ENCODE peak calls at places on chromosomes 11 and 22, in four cellular contexts. One of them, this sample, is unnamed.

GRCh38 chr11:76783901-76784813 is 1.0 kb downstream of the TSKU start:
- DNase-seq in SK-N-SH: peak; percentile 97
- DNase-seq in A549: peak; percentile 73
- DNase-seq in H1: peak; percentile 91
- DNase-seq in this sample: peak; percentile 89

GRCh38 chr22:50722716-50723428 is 15.1 kb upstream of the ACR start:
- DNase-seq in SK-N-SH: no peak
- DNase-seq in A549: no peak
- DNase-seq in H1: no peak
- DNase-seq in this sample: no peak

GRCh38 chr11:74739546-74740270 is 8.5 kb upstream of the CHRDL2 start:
- DNase-seq in SK-N-SH: peak; percentile 74
- DNase-seq in A549: peak; percentile 74
- DNase-seq in H1: no peak
- DNase-seq in this sample: peak; percentile 78

GRCh38 chr11:86704710-86705109 is 32.3 kb upstream of the ME3 start:
- DNase-seq in SK-N-SH: no peak
- DNase-seq in A549: no peak
- DNase-seq in H1: no peak
- DNase-seq in this sample: no peak

GRCh38 chr22:26502688-26503561 is 9.3 kb downstream of the TFIP11 start:
- DNase-seq in SK-N-SH: peak; percentile 59
- DNase-seq in A549: peak; percentile 37
- DNase-seq in H1: peak; percentile 56
- DNase-seq in this sample: peak; percentile 37

GRCh38 chr11:104003491-104003890 is 32.9 kb upstream of the DDI1 start:
- DNase-seq in SK-N-SH: no peak
- DNase-seq in A549: no peak
- DNase-seq in H1: no peak
- DNase-seq in this sample: no peak

GRCh38 chr22:20027966-20028854 is 7.3 kb downstream of the TANGO2 start:
- DNase-seq in SK-N-SH: no peak
- DNase-seq in A549: peak; percentile 15
- DNase-seq in H1: no peak
- DNase-seq in this sample: no peak

GRCh38 chr22:45935573-45935972 is 41.4 kb downstream of the WNT7B start:
- DNase-seq in SK-N-SH: no peak
- DNase-seq in A549: no peak
- DNase-seq in H1: no peak
- DNase-seq in this sample: no peak

GRCh38 chr11:3972431-3972830 is 117.0 kb downstream of the STIM1 start:
- DNase-seq in SK-N-SH: no peak
- DNase-seq in A549: no peak
- DNase-seq in H1: no peak
- DNase-seq in this sample: no peak

GRCh38 chr22:34330432-34330831 is 410.2 kb upstream of the LARGE1 start:
- DNase-seq in SK-N-SH: no peak
- DNase-seq in A549: no peak
- DNase-seq in H1: no peak
- DNase-seq in this sample: no peak

GRCh38 chr22:20672732-20673131 is 101.2 kb upstream of the SERPIND1 start:
- DNase-seq in SK-N-SH: no peak
- DNase-seq in A549: no peak
- DNase-seq in H1: no peak
- DNase-seq in this sample: no peak

GRCh38 chr22:17974087-17974486 is 50.3 kb downstream of the MICAL3 start:
- DNase-seq in SK-N-SH: no peak
- DNase-seq in A549: no peak
- DNase-seq in H1: no peak
- DNase-seq in this sample: no peak

GRCh38 chr11:30216534-30216933 is 14.3 kb upstream of the FSHB start:
- DNase-seq in SK-N-SH: no peak
- DNase-seq in A549: no peak
- DNase-seq in H1: no peak
- DNase-seq in this sample: no peak

GRCh38 chr11:8038393-8038792 is 42.6 kb upstream of the TUB start:
- DNase-seq in SK-N-SH: no peak
- DNase-seq in A549: no peak
- DNase-seq in H1: peak; percentile 46
- DNase-seq in this sample: no peak

GRCh38 chr11:74157169-74157568 is 13.6 kb downstream of the C2CD3 start:
- DNase-seq in SK-N-SH: no peak
- DNase-seq in A549: no peak
- DNase-seq in H1: no peak
- DNase-seq in this sample: no peak

GRCh38 chr11:68012843-68013610 is 2.9 kb downstream of the ALDH3B1 start:
- DNase-seq in SK-N-SH: no peak
- DNase-seq in A549: peak; percentile 98
- DNase-seq in H1: no peak
- DNase-seq in this sample: no peak

GRCh38 chr22:28395920-28396447 is 283.7 kb downstream of the TTC28 start:
- DNase-seq in SK-N-SH: no peak
- DNase-seq in A549: peak; percentile 16
- DNase-seq in H1: no peak
- DNase-seq in this sample: peak; percentile 24

GRCh38 chr11:22343411-22344032 is 5.3 kb downstream of the SLC17A6 start:
- DNase-seq in SK-N-SH: no peak
- DNase-seq in A549: no peak
- DNase-seq in H1: peak; percentile 77
- DNase-seq in this sample: no peak

GRCh38 chr11:85941380-85941973 is 86.3 kb downstream of the CCDC83 start:
- DNase-seq in SK-N-SH: peak; percentile 63
- DNase-seq in A549: peak; percentile 66
- DNase-seq in H1: peak; percentile 58
- DNase-seq in this sample: peak; percentile 57

GRCh38 chr22:31446208-31446607 is 43.4 kb downstream of the EIF4ENIF1 start:
- DNase-seq in SK-N-SH: no peak
- DNase-seq in A549: no peak
- DNase-seq in H1: no peak
- DNase-seq in this sample: no peak

GRCh38 chr11:764322-765024 is 12.8 kb downstream of the GATD1 start:
- DNase-seq in SK-N-SH: peak; percentile 24
- DNase-seq in A549: no peak
- DNase-seq in H1: no peak
- DNase-seq in this sample: no peak

GRCh38 chr11:77501748-77502147 is 27.9 kb upstream of the PAK1 start:
- DNase-seq in SK-N-SH: no peak
- DNase-seq in A549: no peak
- DNase-seq in H1: no peak
- DNase-seq in this sample: no peak

GRCh38 chr22:20591660-20592310 is 84.4 kb downstream of the MED15 start:
- DNase-seq in SK-N-SH: no peak
- DNase-seq in A549: no peak
- DNase-seq in H1: peak; percentile 79
- DNase-seq in this sample: peak; percentile 74

GRCh38 chr11:17734418-17734911 is at the start of gene KCNC1:
- DNase-seq in SK-N-SH: peak; percentile 93
- DNase-seq in A549: peak; percentile 52
- DNase-seq in H1: peak; percentile 72
- DNase-seq in this sample: peak; percentile 6

GRCh38 chr11:106031210-106031845 is 9.3 kb upstream of the MSANTD4 start:
- DNase-seq in SK-N-SH: no peak
- DNase-seq in A549: no peak
- DNase-seq in H1: no peak
- DNase-seq in this sample: no peak

GRCh38 chr11:29009426-29009825 is 901.2 kb downstream of the METTL15 start:
- DNase-seq in SK-N-SH: no peak
- DNase-seq in A549: no peak
- DNase-seq in H1: no peak
- DNase-seq in this sample: no peak

GRCh38 chr11:27058456-27058855 is 17.8 kb downstream of the BBOX1 start:
- DNase-seq in SK-N-SH: no peak
- DNase-seq in A549: no peak
- DNase-seq in H1: no peak
- DNase-seq in this sample: no peak

GRCh38 chr11:128772814-128773213 is 78.9 kb downstream of the FLI1 start:
- DNase-seq in SK-N-SH: no peak
- DNase-seq in A549: no peak
- DNase-seq in H1: no peak
- DNase-seq in this sample: no peak

GRCh38 chr11:112357488-112357887 is 96.8 kb upstream of the PLET1 start:
- DNase-seq in SK-N-SH: no peak
- DNase-seq in A549: no peak
- DNase-seq in H1: no peak
- DNase-seq in this sample: no peak
- TF ChIP-seq CHD2 in SK-N-SH: no peak
- TF ChIP-seq CHD2 in A549: no peak
- TF ChIP-seq CHD2 in H1: no peak
- TF ChIP-seq CHD2 in this sample: no peak

GRCh38 chr11:14029971-14030531 is 67.5 kb downstream of the SPON1 start:
- DNase-seq in SK-N-SH: no peak
- DNase-seq in A549: peak; percentile 9
- DNase-seq in H1: no peak
- DNase-seq in this sample: no peak
- TF ChIP-seq CHD2 in SK-N-SH: no peak
- TF ChIP-seq CHD2 in A549: no peak
- TF ChIP-seq CHD2 in H1: no peak
- TF ChIP-seq CHD2 in this sample: no peak

DNA sequence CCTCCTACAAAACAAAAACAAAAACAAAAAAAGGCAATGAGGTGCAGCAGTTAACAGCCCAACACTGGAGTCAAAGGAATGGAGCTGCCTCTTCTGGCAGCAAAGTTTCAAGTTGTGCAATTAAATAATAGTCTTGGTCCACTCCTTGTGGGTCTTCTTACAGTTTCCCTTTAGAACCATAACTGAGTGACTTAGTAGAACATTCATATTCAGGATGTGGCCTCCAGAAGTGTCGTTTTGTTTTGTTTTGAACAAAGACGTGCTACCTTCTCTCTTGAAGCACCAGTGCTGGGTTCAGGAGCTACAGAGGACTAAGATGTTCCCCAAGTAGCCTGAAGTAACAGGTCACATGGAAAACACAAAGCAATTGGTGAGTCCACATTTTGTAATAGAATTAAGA is 2.0 kb upstream of the JAML start:
- DNase-seq in SK-N-SH: no peak
- DNase-seq in A549: no peak
- DNase-seq in H1: no peak
- DNase-seq in this sample: no peak
- TF ChIP-seq CHD2 in SK-N-SH: no peak
- TF ChIP-seq CHD2 in A549: no peak
- TF ChIP-seq CHD2 in H1: no peak
- TF ChIP-seq CHD2 in this sample: no peak

DNA sequence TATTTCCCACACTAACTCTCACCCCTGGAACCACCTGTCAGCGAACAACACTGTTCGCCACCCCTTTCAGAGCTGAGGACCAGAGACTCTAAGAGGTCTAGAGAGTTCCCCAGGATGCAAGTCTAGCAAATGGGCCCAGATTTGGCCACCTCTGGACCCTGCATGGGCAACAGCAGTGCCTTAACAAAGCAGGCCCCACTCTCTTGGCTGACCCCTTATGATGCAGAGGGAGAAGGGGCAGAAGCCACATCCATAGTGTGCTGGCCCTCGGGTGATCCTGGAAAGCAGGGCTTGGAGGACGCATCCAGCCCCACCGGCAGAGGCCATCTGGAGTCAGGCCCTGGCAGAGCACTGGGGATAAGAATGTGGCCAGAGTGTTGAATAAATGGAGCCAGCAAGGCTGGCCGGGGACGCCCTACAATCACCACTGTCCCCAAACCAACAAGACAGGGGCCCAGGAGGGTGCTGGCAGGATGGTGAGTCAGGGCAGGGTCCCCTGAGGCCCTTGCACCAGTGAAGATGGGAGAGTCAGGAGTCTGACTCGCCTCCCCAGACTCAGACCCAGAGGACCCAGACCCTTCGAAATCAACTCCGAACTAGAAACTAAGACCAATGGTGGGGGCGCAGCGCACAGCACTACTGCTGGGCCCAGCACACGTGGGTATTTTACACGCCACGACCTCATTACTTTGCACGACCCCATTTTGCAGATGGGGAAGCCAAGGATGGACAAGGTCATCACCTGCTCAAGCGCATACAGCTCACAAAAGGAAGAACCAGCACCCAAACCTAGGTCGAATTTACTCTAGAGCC is 6.5 kb downstream of the CSNK1E start:
- DNase-seq in SK-N-SH: no peak
- DNase-seq in A549: no peak
- DNase-seq in H1: no peak
- DNase-seq in this sample: no peak
- TF ChIP-seq CHD2 in SK-N-SH: no peak
- TF ChIP-seq CHD2 in A549: no peak
- TF ChIP-seq CHD2 in H1: no peak
- TF ChIP-seq CHD2 in this sample: no peak

GRCh38 chr22:41781508-41781906 is 19.0 kb upstream of the CCDC134 start:
- DNase-seq in SK-N-SH: no peak
- DNase-seq in A549: no peak
- DNase-seq in H1: no peak
- DNase-seq in this sample: no peak

GRCh38 chr22:41780714-41781507 is 19.6 kb upstream of the CCDC134 start:
- DNase-seq in SK-N-SH: no peak
- DNase-seq in A549: no peak
- DNase-seq in H1: no peak
- DNase-seq in this sample: peak; percentile 36

GRCh38 chr22:41782751-41783150 is 17.7 kb upstream of the CCDC134 start:
- DNase-seq in SK-N-SH: no peak
- DNase-seq in A549: no peak
- DNase-seq in H1: no peak
- DNase-seq in this sample: no peak

GRCh38 chr22:41779889-41780505 is 20.5 kb upstream of the CCDC134 start:
- DNase-seq in SK-N-SH: no peak
- DNase-seq in A549: no peak
- DNase-seq in H1: no peak
- DNase-seq in this sample: no peak

GRCh38 chr22:41782316-41782715 is 18.2 kb upstream of the CCDC134 start:
- DNase-seq in SK-N-SH: no peak
- DNase-seq in A549: no peak
- DNase-seq in H1: no peak
- DNase-seq in this sample: no peak
- TF ChIP-seq CHD2 in SK-N-SH: no peak
- TF ChIP-seq CHD2 in A549: no peak
- TF ChIP-seq CHD2 in H1: no peak
- TF ChIP-seq CHD2 in this sample: no peak

GRCh38 chr22:37092997-37093396 is 16.5 kb downstream of the TMPRSS6 start:
- DNase-seq in SK-N-SH: no peak
- DNase-seq in A549: no peak
- DNase-seq in H1: no peak
- DNase-seq in this sample: no peak
- TF ChIP-seq CHD2 in SK-N-SH: no peak
- TF ChIP-seq CHD2 in A549: no peak
- TF ChIP-seq CHD2 in H1: no peak
- TF ChIP-seq CHD2 in this sample: no peak